ENCODE peak calls at places on chromosomes 16 and 17, in seven cellular contexts. One of them, this sample, is unnamed. For H3K4me1 and H3K9me3, the result is how much of the 10 kb centered on the place peaks cover.

GRCh38 chr17:42142371-42142896 is 12.4 kb downstream of the RAB5C start:
- DNase-seq in CD8-positive, alpha-beta T cell: no peak
- DNase-seq in upper lobe of right lung: no peak
- DNase-seq in thyroid gland: peak
- DNase-seq in tibial artery: no peak
- DNase-seq in left ventricle myocardium inferior: no peak
- DNase-seq in breast epithelium: no peak
- DNase-seq in this sample: no peak

GRCh38 chr16:10988164-10988803 is 43.9 kb downstream of the CLEC16A start:
- DNase-seq in left ventricle myocardium inferior: no peak
- DNase-seq in upper lobe of right lung: no peak
- DNase-seq in tibial artery: no peak
- DNase-seq in breast epithelium: no peak
- DNase-seq in CD8-positive, alpha-beta T cell: no peak
- DNase-seq in thyroid gland: peak
- DNase-seq in this sample: no peak

GRCh38 chr17:81854974-81855774 is 5.2 kb downstream of the P4HB start:
- DNase-seq in breast epithelium: peak
- DNase-seq in upper lobe of right lung: no peak
- DNase-seq in thyroid gland: no peak
- DNase-seq in left ventricle myocardium inferior: no peak
- DNase-seq in tibial artery: no peak
- DNase-seq in CD8-positive, alpha-beta T cell: no peak
- DNase-seq in this sample: peak

GRCh38 chr17:48102700-48103378 is 1.6 kb upstream of the CBX1 start:
- DNase-seq in left ventricle myocardium inferior: no peak
- DNase-seq in CD8-positive, alpha-beta T cell: no peak
- DNase-seq in breast epithelium: no peak
- DNase-seq in tibial artery: peak
- DNase-seq in thyroid gland: no peak
- DNase-seq in upper lobe of right lung: no peak
- DNase-seq in this sample: peak

GRCh38 chr17:29930399-29931010 is 477 bp upstream of the SSH2 start:
- DNase-seq in CD8-positive, alpha-beta T cell: no peak
- DNase-seq in tibial artery: no peak
- DNase-seq in left ventricle myocardium inferior: no peak
- DNase-seq in breast epithelium: no peak
- DNase-seq in thyroid gland: peak
- DNase-seq in upper lobe of right lung: no peak
- DNase-seq in this sample: no peak

GRCh38 chr17:18217412-18218015 is 7.9 kb upstream of the LLGL1 start:
- DNase-seq in tibial artery: peak
- DNase-seq in left ventricle myocardium inferior: peak
- DNase-seq in breast epithelium: peak
- DNase-seq in thyroid gland: peak
- DNase-seq in upper lobe of right lung: peak
- DNase-seq in CD8-positive, alpha-beta T cell: peak
- DNase-seq in this sample: peak

GRCh38 chr17:13626703-13627102 is 25.0 kb upstream of the HS3ST3A1 start:
- DNase-seq in left ventricle myocardium inferior: no peak
- DNase-seq in tibial artery: no peak
- DNase-seq in CD8-positive, alpha-beta T cell: no peak
- DNase-seq in breast epithelium: no peak
- DNase-seq in thyroid gland: no peak
- DNase-seq in upper lobe of right lung: no peak
- DNase-seq in this sample: no peak

GRCh38 chr17:40303706-40304450 is 5.1 kb upstream of the RARA start:
- DNase-seq in left ventricle myocardium inferior: no peak
- DNase-seq in thyroid gland: no peak
- DNase-seq in breast epithelium: no peak
- DNase-seq in CD8-positive, alpha-beta T cell: no peak
- DNase-seq in upper lobe of right lung: no peak
- DNase-seq in tibial artery: no peak
- DNase-seq in this sample: no peak

GRCh38 chr16:67509016-67509415 is 19.6 kb upstream of the RIPOR1 start:
- DNase-seq in upper lobe of right lung: no peak
- DNase-seq in thyroid gland: no peak
- DNase-seq in left ventricle myocardium inferior: no peak
- DNase-seq in tibial artery: no peak
- DNase-seq in CD8-positive, alpha-beta T cell: no peak
- DNase-seq in breast epithelium: no peak
- DNase-seq in this sample: no peak

GRCh38 chr17:5500804-5501391 is 14.5 kb downstream of the MIS12 start:
- DNase-seq in CD8-positive, alpha-beta T cell: peak
- DNase-seq in breast epithelium: peak
- DNase-seq in upper lobe of right lung: peak
- DNase-seq in tibial artery: peak
- DNase-seq in thyroid gland: peak
- DNase-seq in left ventricle myocardium inferior: peak
- DNase-seq in this sample: peak

GRCh38 chr17:55740515-55741352 is 10.1 kb upstream of the PCTP start:
- DNase-seq in upper lobe of right lung: no peak
- DNase-seq in left ventricle myocardium inferior: no peak
- DNase-seq in tibial artery: no peak
- DNase-seq in CD8-positive, alpha-beta T cell: no peak
- DNase-seq in breast epithelium: no peak
- DNase-seq in thyroid gland: no peak
- DNase-seq in this sample: no peak

DNA sequence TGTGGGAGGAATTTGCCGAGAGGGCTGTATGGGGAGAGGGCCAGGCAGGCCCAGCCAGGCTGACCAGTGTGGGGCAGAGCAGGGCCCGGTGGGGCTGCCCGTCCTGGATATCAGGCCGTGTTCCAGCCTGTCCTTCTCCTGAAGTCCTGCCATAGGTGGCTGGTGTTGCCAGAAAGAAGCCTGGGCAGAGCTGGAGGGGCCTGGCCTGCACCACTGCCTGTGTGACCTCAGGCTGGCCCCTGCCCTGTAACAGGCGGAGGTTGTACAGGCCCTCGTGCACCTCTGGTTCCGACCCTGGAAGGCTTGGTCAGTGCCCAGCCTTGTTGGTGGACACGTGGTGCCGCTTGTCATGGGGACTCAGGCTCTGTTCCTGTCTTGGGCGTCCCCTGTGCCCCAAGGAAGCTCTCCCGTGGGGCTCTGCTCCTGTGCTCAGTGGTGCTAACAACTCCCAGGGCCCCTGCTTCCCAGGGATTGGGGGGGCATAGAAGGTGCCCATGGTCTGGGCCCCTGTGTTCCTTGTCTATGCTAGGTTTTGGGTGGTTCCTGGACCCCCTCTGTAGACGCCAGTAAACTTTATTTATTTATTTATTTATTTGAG is 33.3 kb downstream of the ADCY7 start:
- DNase-seq in upper lobe of right lung: peak
- DNase-seq in left ventricle myocardium inferior: no peak
- DNase-seq in thyroid gland: peak
- DNase-seq in CD8-positive, alpha-beta T cell: no peak
- DNase-seq in tibial artery: peak
- DNase-seq in breast epithelium: no peak
- DNase-seq in this sample: no peak
- TF ChIP-seq CTCF in upper lobe of right lung: no peak
- TF ChIP-seq CTCF in left ventricle myocardium inferior: no peak
- TF ChIP-seq CTCF in thyroid gland: no peak
- TF ChIP-seq CTCF in CD8-positive, alpha-beta T cell: no peak
- TF ChIP-seq CTCF in tibial artery: no peak
- TF ChIP-seq CTCF in breast epithelium: no peak
- TF ChIP-seq CTCF in this sample: no peak

GRCh38 chr16:59290718-59291117 is 556.6 kb upstream of the GOT2 start:
- DNase-seq in left ventricle myocardium inferior: no peak
- DNase-seq in breast epithelium: no peak
- DNase-seq in CD8-positive, alpha-beta T cell: no peak
- DNase-seq in tibial artery: no peak
- DNase-seq in thyroid gland: no peak
- DNase-seq in upper lobe of right lung: no peak
- DNase-seq in this sample: no peak
- H3K4me1 ChIP-seq in left ventricle myocardium inferior: under half
- H3K4me1 ChIP-seq in breast epithelium: under half
- H3K4me1 ChIP-seq in CD8-positive, alpha-beta T cell: under half
- H3K4me1 ChIP-seq in tibial artery: under half
- H3K4me1 ChIP-seq in thyroid gland: under half
- H3K4me1 ChIP-seq in upper lobe of right lung: under half
- H3K4me1 ChIP-seq in this sample: under half

DNA sequence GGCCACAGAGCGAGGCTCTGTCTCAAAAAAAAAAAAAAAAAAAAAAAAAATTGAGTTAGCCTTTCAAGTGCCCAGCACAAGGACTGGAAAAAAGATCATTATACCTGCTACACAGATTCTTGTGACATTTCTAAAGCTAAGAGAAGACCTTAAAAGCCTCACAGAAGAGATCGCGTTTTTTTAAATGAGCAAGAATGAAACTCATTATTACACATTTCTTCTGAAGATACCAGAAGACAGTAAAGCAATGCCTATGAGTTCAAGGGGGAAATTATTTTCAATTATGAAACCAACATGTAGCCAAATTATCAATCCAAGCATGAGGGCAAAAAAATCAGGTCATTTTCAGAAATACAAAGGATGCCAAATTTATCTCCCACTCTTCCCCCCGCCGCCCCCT is 56.8 kb downstream of the MED13 start:
- DNase-seq in upper lobe of right lung: no peak
- DNase-seq in left ventricle myocardium inferior: no peak
- DNase-seq in thyroid gland: no peak
- DNase-seq in breast epithelium: no peak
- DNase-seq in CD8-positive, alpha-beta T cell: no peak
- DNase-seq in tibial artery: no peak
- DNase-seq in this sample: no peak
- H3K9me3 ChIP-seq in upper lobe of right lung: under half
- H3K9me3 ChIP-seq in left ventricle myocardium inferior: under half
- H3K9me3 ChIP-seq in thyroid gland: under half
- H3K9me3 ChIP-seq in breast epithelium: under half
- H3K9me3 ChIP-seq in CD8-positive, alpha-beta T cell: under half
- H3K9me3 ChIP-seq in tibial artery: under half
- H3K9me3 ChIP-seq in this sample: under half

DNA sequence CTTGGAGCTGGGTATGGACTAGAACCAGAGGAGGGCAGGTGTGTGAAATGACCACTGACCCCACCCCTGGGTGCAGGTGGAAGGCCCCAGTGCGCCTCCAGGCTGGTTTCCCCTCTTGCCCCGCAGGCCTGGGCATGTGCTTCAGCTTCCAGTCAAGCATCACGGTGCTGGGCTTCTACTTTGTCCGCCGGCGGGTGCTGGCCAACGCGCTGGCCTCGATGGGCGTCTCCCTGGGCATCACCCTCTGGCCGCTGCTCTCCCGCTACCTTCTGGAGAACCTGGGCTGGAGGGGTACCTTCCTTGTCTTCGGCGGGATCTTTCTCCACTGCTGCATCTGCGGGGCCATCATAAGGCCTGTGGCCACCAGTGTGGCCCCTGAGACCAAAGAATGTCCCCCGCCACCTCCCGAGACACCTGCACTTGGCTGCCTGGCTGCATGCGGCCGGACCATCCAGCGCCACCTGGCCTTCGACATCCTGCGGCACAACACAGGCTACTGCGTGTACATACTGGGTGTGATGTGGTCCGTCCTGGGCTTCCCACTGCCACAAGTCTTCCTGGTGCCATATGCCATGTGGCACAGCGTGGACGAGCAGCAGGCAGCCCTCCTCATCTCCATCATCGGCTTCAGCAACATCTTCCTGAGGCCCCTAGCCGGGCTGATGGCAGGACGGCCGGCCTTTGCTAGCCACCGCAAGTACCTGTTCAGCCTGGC is 9.7 kb upstream of the ARMC7 start:
- DNase-seq in CD8-positive, alpha-beta T cell: no peak
- DNase-seq in thyroid gland: no peak
- DNase-seq in left ventricle myocardium inferior: no peak
- DNase-seq in tibial artery: no peak
- DNase-seq in upper lobe of right lung: no peak
- DNase-seq in breast epithelium: no peak
- DNase-seq in this sample: no peak
- TF ChIP-seq CTCF in CD8-positive, alpha-beta T cell: no peak
- TF ChIP-seq CTCF in thyroid gland: no peak
- TF ChIP-seq CTCF in left ventricle myocardium inferior: no peak
- TF ChIP-seq CTCF in tibial artery: no peak
- TF ChIP-seq CTCF in upper lobe of right lung: no peak
- TF ChIP-seq CTCF in breast epithelium: no peak
- TF ChIP-seq CTCF in this sample: no peak

GRCh38 chr16:27245276-27246231 is 23.0 kb downstream of the NSMCE1 start:
- DNase-seq in breast epithelium: peak
- DNase-seq in upper lobe of right lung: peak
- DNase-seq in thyroid gland: peak
- DNase-seq in CD8-positive, alpha-beta T cell: no peak
- DNase-seq in tibial artery: peak
- DNase-seq in left ventricle myocardium inferior: no peak
- DNase-seq in this sample: no peak

GRCh38 chr16:27242868-27243590 is 25.5 kb downstream of the NSMCE1 start:
- DNase-seq in left ventricle myocardium inferior: no peak
- DNase-seq in tibial artery: peak
- DNase-seq in thyroid gland: no peak
- DNase-seq in breast epithelium: no peak
- DNase-seq in upper lobe of right lung: peak
- DNase-seq in CD8-positive, alpha-beta T cell: peak
- DNase-seq in this sample: no peak

GRCh38 chr16:27242398-27242797 is 26.2 kb downstream of the NSMCE1 start:
- DNase-seq in thyroid gland: no peak
- DNase-seq in left ventricle myocardium inferior: no peak
- DNase-seq in upper lobe of right lung: no peak
- DNase-seq in breast epithelium: no peak
- DNase-seq in tibial artery: no peak
- DNase-seq in CD8-positive, alpha-beta T cell: no peak
- DNase-seq in this sample: no peak

GRCh38 chr16:27244363-27244755 is 24.2 kb downstream of the NSMCE1 start:
- DNase-seq in breast epithelium: no peak
- DNase-seq in upper lobe of right lung: peak
- DNase-seq in CD8-positive, alpha-beta T cell: peak
- DNase-seq in thyroid gland: no peak
- DNase-seq in left ventricle myocardium inferior: no peak
- DNase-seq in tibial artery: no peak
- DNase-seq in this sample: no peak

GRCh38 chr16:27243725-27244362 is 24.7 kb downstream of the NSMCE1 start:
- DNase-seq in tibial artery: no peak
- DNase-seq in CD8-positive, alpha-beta T cell: peak
- DNase-seq in upper lobe of right lung: peak
- DNase-seq in left ventricle myocardium inferior: no peak
- DNase-seq in breast epithelium: no peak
- DNase-seq in thyroid gland: no peak
- DNase-seq in this sample: no peak
- H3K4me1 ChIP-seq in tibial artery: half or more
- H3K4me1 ChIP-seq in CD8-positive, alpha-beta T cell: under half
- H3K4me1 ChIP-seq in upper lobe of right lung: under half
- H3K4me1 ChIP-seq in left ventricle myocardium inferior: half or more
- H3K4me1 ChIP-seq in breast epithelium: under half
- H3K4me1 ChIP-seq in thyroid gland: under half
- H3K4me1 ChIP-seq in this sample: under half

This sample was measured in body of pancreas.